ENCODE peak calls at places on chromosome 20, in five cellular contexts. One of them, this sample, is unnamed.

GRCh38 chr20:59148713-59149493 is 14.7 kb upstream of the ZNF831 start:
- DNase-seq in GM12878: no peak
- DNase-seq in H1: no peak
- DNase-seq in HepG2: no peak
- DNase-seq in K562: peak
- DNase-seq in this sample: no peak

GRCh38 chr20:25017257-25017803 is 24.8 kb upstream of the APMAP start:
- DNase-seq in GM12878: no peak
- DNase-seq in H1: no peak
- DNase-seq in HepG2: peak
- DNase-seq in K562: no peak
- DNase-seq in this sample: no peak

GRCh38 chr20:10094566-10095173 is 59.9 kb downstream of the ANKEF1 start:
- DNase-seq in GM12878: no peak
- DNase-seq in H1: no peak
- DNase-seq in HepG2: no peak
- DNase-seq in K562: no peak
- DNase-seq in this sample: no peak

GRCh38 chr20:21701171-21701876 is 4.1 kb upstream of the PAX1 start:
- DNase-seq in GM12878: no peak
- DNase-seq in H1: no peak
- DNase-seq in HepG2: no peak
- DNase-seq in K562: no peak
- DNase-seq in this sample: no peak

GRCh38 chr20:50379049-50379990 is 130.9 kb upstream of the PTPN1 start:
- DNase-seq in GM12878: no peak
- DNase-seq in H1: no peak
- DNase-seq in HepG2: no peak
- DNase-seq in K562: no peak
- DNase-seq in this sample: no peak

GRCh38 chr20:4585104-4585753 is 136.5 kb upstream of the PRND start:
- DNase-seq in GM12878: no peak
- DNase-seq in H1: no peak
- DNase-seq in HepG2: no peak
- DNase-seq in K562: no peak
- DNase-seq in this sample: no peak

GRCh38 chr20:44736170-44737021 is 9.3 kb upstream of the KCNK15 start:
- DNase-seq in GM12878: no peak
- DNase-seq in H1: peak
- DNase-seq in HepG2: peak
- DNase-seq in K562: peak
- DNase-seq in this sample: peak

GRCh38 chr20:58131111-58131510 is 97.3 kb downstream of the ANKRD60 start:
- DNase-seq in GM12878: no peak
- DNase-seq in H1: no peak
- DNase-seq in HepG2: no peak
- DNase-seq in K562: no peak
- DNase-seq in this sample: no peak

GRCh38 chr20:47352332-47353223 is 3.9 kb downstream of the ZMYND8 start:
- DNase-seq in GM12878: no peak
- DNase-seq in H1: no peak
- DNase-seq in HepG2: no peak
- DNase-seq in K562: no peak
- DNase-seq in this sample: no peak

GRCh38 chr20:50320910-50321796 is 130.5 kb downstream of the CEBPB start:
- DNase-seq in GM12878: no peak
- DNase-seq in H1: peak
- DNase-seq in HepG2: peak
- DNase-seq in K562: peak
- DNase-seq in this sample: peak

GRCh38 chr20:35598476-35598875 is 17.2 kb upstream of the SPAG4 start:
- DNase-seq in GM12878: no peak
- DNase-seq in H1: no peak
- DNase-seq in HepG2: no peak
- DNase-seq in K562: no peak
- DNase-seq in this sample: no peak

GRCh38 chr20:43765933-43766332 is 39.1 kb upstream of the GTSF1L start:
- DNase-seq in GM12878: no peak
- DNase-seq in H1: no peak
- DNase-seq in HepG2: no peak
- DNase-seq in K562: no peak
- DNase-seq in this sample: no peak

GRCh38 chr20:25272223-25273000 is 24.5 kb downstream of the PYGB start:
- DNase-seq in GM12878: no peak
- DNase-seq in H1: no peak
- DNase-seq in HepG2: no peak
- DNase-seq in K562: no peak
- DNase-seq in this sample: no peak

GRCh38 chr20:49685809-49686208 is 27.9 kb downstream of the B4GALT5 start:
- DNase-seq in GM12878: no peak
- DNase-seq in H1: no peak
- DNase-seq in HepG2: no peak
- DNase-seq in K562: peak
- DNase-seq in this sample: no peak

GRCh38 chr20:22088882-22089281 is 383.4 kb downstream of the PAX1 start:
- DNase-seq in GM12878: no peak
- DNase-seq in H1: no peak
- DNase-seq in HepG2: no peak
- DNase-seq in K562: no peak
- DNase-seq in this sample: no peak

GRCh38 chr20:31392836-31393235 is 2.4 kb upstream of the DEFB119 start:
- DNase-seq in GM12878: no peak
- DNase-seq in H1: no peak
- DNase-seq in HepG2: no peak
- DNase-seq in K562: no peak
- DNase-seq in this sample: no peak

GRCh38 chr20:34293589-34293988 is 9.6 kb downstream of the AHCY start:
- DNase-seq in GM12878: no peak
- DNase-seq in H1: no peak
- DNase-seq in HepG2: no peak
- DNase-seq in K562: no peak
- DNase-seq in this sample: no peak

GRCh38 chr20:24632581-24632980 is 163.2 kb downstream of the SYNDIG1 start:
- DNase-seq in GM12878: no peak
- DNase-seq in H1: no peak
- DNase-seq in HepG2: no peak
- DNase-seq in K562: no peak
- DNase-seq in this sample: no peak

GRCh38 chr20:19849341-19850189 is 91.5 kb downstream of the RIN2 start:
- DNase-seq in GM12878: no peak
- DNase-seq in H1: no peak
- DNase-seq in HepG2: no peak
- DNase-seq in K562: no peak
- DNase-seq in this sample: no peak

GRCh38 chr20:16100111-16100510 is 473.1 kb downstream of the KIF16B start:
- DNase-seq in GM12878: no peak
- DNase-seq in H1: no peak
- DNase-seq in HepG2: no peak
- DNase-seq in K562: no peak
- DNase-seq in this sample: no peak

GRCh38 chr20:13900506-13900905 is 89.9 kb downstream of the SEL1L2 start:
- DNase-seq in GM12878: no peak
- DNase-seq in H1: no peak
- DNase-seq in HepG2: no peak
- DNase-seq in K562: peak
- DNase-seq in this sample: no peak

GRCh38 chr20:57425150-57426013 is 34.2 kb downstream of the RBM38 start:
- DNase-seq in GM12878: no peak
- DNase-seq in H1: no peak
- DNase-seq in HepG2: no peak
- DNase-seq in K562: peak
- DNase-seq in this sample: no peak

GRCh38 chr20:20014659-20015058 is 2.5 kb upstream of the NAA20 start:
- DNase-seq in GM12878: no peak
- DNase-seq in H1: no peak
- DNase-seq in HepG2: no peak
- DNase-seq in K562: no peak
- DNase-seq in this sample: no peak

GRCh38 chr20:63522091-63522868 is 1.7 kb downstream of the PPDPF start:
- DNase-seq in GM12878: no peak
- DNase-seq in H1: no peak
- DNase-seq in HepG2: no peak
- DNase-seq in K562: no peak
- DNase-seq in this sample: no peak

GRCh38 chr20:54167909-54168872 is 5.6 kb downstream of the CYP24A1 start:
- DNase-seq in GM12878: no peak
- DNase-seq in H1: no peak
- DNase-seq in HepG2: peak
- DNase-seq in K562: peak
- DNase-seq in this sample: peak

GRCh38 chr20:48703107-48703506 is 124.7 kb downstream of the PREX1 start:
- DNase-seq in GM12878: no peak
- DNase-seq in H1: no peak
- DNase-seq in HepG2: no peak
- DNase-seq in K562: no peak
- DNase-seq in this sample: no peak

GRCh38 chr20:63434599-63435378 is 37.7 kb downstream of the KCNQ2 start:
- DNase-seq in GM12878: peak
- DNase-seq in H1: peak
- DNase-seq in HepG2: peak
- DNase-seq in K562: peak
- DNase-seq in this sample: peak

GRCh38 chr20:12394786-12395185 is 477.1 kb downstream of the BTBD3 start:
- DNase-seq in GM12878: no peak
- DNase-seq in H1: no peak
- DNase-seq in HepG2: no peak
- DNase-seq in K562: no peak
- DNase-seq in this sample: no peak

GRCh38 chr20:32569380-32570305 is 15.5 kb downstream of the NOL4L start:
- DNase-seq in GM12878: no peak
- DNase-seq in H1: no peak
- DNase-seq in HepG2: peak
- DNase-seq in K562: peak
- DNase-seq in this sample: no peak

GRCh38 chr20:3221398-3222226 is 12.3 kb downstream of the ITPA start:
- DNase-seq in GM12878: no peak
- DNase-seq in H1: no peak
- DNase-seq in HepG2: no peak
- DNase-seq in K562: no peak
- DNase-seq in this sample: no peak
- TF ChIP-seq YY1 in GM12878: no peak
- TF ChIP-seq YY1 in H1: no peak
- TF ChIP-seq YY1 in HepG2: no peak
- TF ChIP-seq YY1 in K562: no peak
- TF ChIP-seq YY1 in this sample: no peak

DNA sequence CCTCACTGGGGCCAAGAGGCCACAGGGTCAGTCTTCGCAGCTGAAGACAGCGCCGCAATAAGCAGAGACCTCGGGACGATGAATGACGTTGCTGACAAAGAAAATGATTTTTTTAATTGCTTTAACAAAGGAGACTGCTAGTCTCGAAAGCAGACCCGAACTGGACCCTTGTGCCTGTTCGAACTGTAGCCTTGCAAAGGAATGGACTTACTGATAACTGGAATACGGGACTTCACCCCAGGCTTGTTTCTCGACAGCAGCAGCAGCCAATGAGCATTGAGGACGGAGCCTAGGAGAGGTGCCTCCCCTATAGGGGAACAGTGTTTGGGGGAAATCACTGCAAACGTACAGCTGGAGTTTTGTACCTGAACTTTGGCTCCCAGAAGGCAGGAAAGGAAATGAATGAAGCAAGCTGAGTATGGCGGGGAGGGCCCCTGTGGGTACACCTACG is 1.3 kb upstream of the TAF4 start:
- DNase-seq in GM12878: peak
- DNase-seq in H1: no peak
- DNase-seq in HepG2: peak
- DNase-seq in K562: peak
- DNase-seq in this sample: no peak
- TF ChIP-seq POLR2A in GM12878: no peak
- TF ChIP-seq POLR2A in H1: no peak
- TF ChIP-seq POLR2A in HepG2: peak
- TF ChIP-seq POLR2A in K562: peak
- TF ChIP-seq POLR2A in this sample: no peak

GRCh38 chr20:53061305-53061704 is 89.1 kb downstream of the TSHZ2 start:
- DNase-seq in GM12878: no peak
- DNase-seq in H1: no peak
- DNase-seq in HepG2: no peak
- DNase-seq in K562: no peak
- DNase-seq in this sample: no peak

GRCh38 chr20:53069121-53069520 is 97.0 kb downstream of the TSHZ2 start:
- DNase-seq in GM12878: no peak
- DNase-seq in H1: no peak
- DNase-seq in HepG2: no peak
- DNase-seq in K562: no peak
- DNase-seq in this sample: no peak

GRCh38 chr20:53061709-53062108 is 89.6 kb downstream of the TSHZ2 start:
- DNase-seq in GM12878: no peak
- DNase-seq in H1: no peak
- DNase-seq in HepG2: no peak
- DNase-seq in K562: no peak
- DNase-seq in this sample: no peak

GRCh38 chr20:53068241-53068640 is 96.1 kb downstream of the TSHZ2 start:
- DNase-seq in GM12878: no peak
- DNase-seq in H1: no peak
- DNase-seq in HepG2: no peak
- DNase-seq in K562: no peak
- DNase-seq in this sample: no peak

GRCh38 chr20:53064935-53065334 is 92.8 kb downstream of the TSHZ2 start:
- DNase-seq in GM12878: no peak
- DNase-seq in H1: no peak
- DNase-seq in HepG2: no peak
- DNase-seq in K562: no peak
- DNase-seq in this sample: no peak
- TF ChIP-seq JUND in GM12878: no peak
- TF ChIP-seq JUND in H1: no peak
- TF ChIP-seq JUND in HepG2: no peak
- TF ChIP-seq JUND in K562: no peak
- TF ChIP-seq JUND in this sample: no peak

DNA sequence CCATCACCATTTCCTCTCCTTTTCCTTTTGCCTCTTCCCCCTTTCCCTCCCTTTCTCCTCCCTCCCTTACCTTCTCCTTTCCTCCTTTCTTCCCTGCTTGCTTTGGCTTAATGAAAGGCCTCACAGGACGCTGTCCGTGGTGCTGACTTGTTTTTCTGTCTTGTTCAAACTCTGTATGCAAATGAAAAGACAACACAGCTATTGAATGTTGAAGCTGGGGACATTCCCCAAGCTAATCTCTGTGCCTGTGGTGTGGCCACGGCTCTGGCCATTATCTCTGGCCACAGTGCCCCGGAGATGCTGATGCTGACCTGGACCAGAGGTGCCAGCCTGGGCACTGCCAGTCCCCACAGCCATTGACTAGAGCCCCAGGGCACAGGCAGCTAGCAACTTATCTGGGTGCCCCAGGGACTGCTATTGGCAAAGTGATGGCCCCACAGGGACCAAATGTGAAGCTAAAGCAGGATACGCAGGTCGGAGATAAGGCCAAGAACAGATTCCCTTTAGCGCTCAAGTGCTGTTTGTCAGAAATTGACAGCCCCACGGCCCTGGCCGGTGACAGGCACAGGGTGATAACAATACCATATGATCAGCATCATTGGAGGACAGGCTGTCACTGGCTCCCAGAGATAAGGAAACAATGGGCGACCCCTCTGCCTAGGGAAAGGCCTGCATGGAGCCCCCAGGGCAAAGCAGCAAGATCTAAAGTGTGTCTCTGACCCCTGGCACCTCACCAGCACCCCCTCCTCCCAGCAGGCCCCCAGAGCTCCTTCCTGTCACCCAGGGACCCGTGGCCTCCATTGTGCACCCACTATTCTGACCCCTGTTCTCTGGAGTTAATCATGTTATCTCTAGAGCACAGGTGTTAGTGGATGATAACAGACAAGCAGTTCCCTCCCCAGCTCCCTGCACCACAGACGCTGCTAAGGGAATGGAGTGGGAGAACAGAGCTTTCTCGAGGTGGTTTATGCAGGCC is 31.6 kb upstream of the SLC32A1 start:
- DNase-seq in GM12878: no peak
- DNase-seq in H1: no peak
- DNase-seq in HepG2: peak
- DNase-seq in K562: peak
- DNase-seq in this sample: peak
- TF ChIP-seq YY1 in GM12878: no peak
- TF ChIP-seq YY1 in H1: peak
- TF ChIP-seq YY1 in HepG2: no peak
- TF ChIP-seq YY1 in K562: no peak
- TF ChIP-seq YY1 in this sample: no peak

This sample was measured in HCT116.